ENCODE peak calls at places on chromosomes 3 and 15, in four cellular contexts. D, Y, P and I are unnamed samples.

GRCh38 chr3:124886168-124887051 is 755 bp downstream of the ITGB5 start:
- DNase-seq in D (peak; percentile 77), P (no peak), Y (no peak), I (no peak)

GRCh38 chr3:127366383-127366782 is 78.5 kb upstream of the PRR20G start:
- DNase-seq in D (no peak), Y (no peak), P (no peak), I (no peak)

GRCh38 chr3:124107491-124107890 is 115.6 kb upstream of the ROPN1 start:
- DNase-seq in Y (no peak), P (no peak), D (no peak), I (no peak)

GRCh38 chr15:90586948-90587347 is 57.2 kb downstream of the CRTC3 start:
- DNase-seq in Y (no peak), D (no peak), P (no peak), I (peak; percentile 27)

GRCh38 chr3:187963677-187964385 is 190.1 kb upstream of the LPP start:
- DNase-seq in P (no peak), Y (no peak), D (no peak), I (peak; percentile 48)

GRCh38 chr3:36877930-36878685 is 66.7 kb downstream of the TRANK1 start:
- DNase-seq in Y (no peak), P (no peak), D (no peak), I (no peak)

GRCh38 chr15:51848811-51849210 is 19.4 kb downstream of the TMOD3 start:
- DNase-seq in D (no peak), Y (no peak), P (no peak), I (no peak)

GRCh38 chr3:185822221-185822956 is 2.5 kb downstream of the IGF2BP2 start:
- DNase-seq in Y (no peak), D (peak; percentile 58), P (peak; percentile 82), I (no peak)

GRCh38 chr3:134365766-134366065 is 8.5 kb downstream of the AMOTL2 start:
- DNase-seq in P (no peak), D (no peak), Y (no peak), I (no peak)

GRCh38 chr15:47383801-47384200 is 333.5 kb upstream of the SEMA6D start:
- DNase-seq in P (no peak), Y (no peak), D (no peak), I (no peak)

GRCh38 chr3:122358633-122359032 is 24.4 kb downstream of the MIX23 start:
- DNase-seq in P (no peak), D (no peak), Y (no peak), I (no peak)

GRCh38 chr3:194757629-194758028 is 71.9 kb downstream of the FAM43A start:
- DNase-seq in P (no peak), D (no peak), Y (no peak), I (no peak)

GRCh38 chr3:42698911-42699230 is 3.7 kb downstream of the HHATL start:
- DNase-seq in P (no peak), D (no peak), Y (no peak), I (no peak)

GRCh38 chr3:110736332-110736731 is 335.3 kb upstream of the NECTIN3 start:
- DNase-seq in D (no peak), P (no peak), Y (no peak), I (peak; percentile 58)

GRCh38 chr3:48367201-48367600 is 4.8 kb upstream of the FBXW12 start:
- DNase-seq in P (no peak), Y (no peak), D (no peak), I (no peak)

GRCh38 chr3:19274576-19274975 is 126.3 kb downstream of the KCNH8 start:
- DNase-seq in P (no peak), Y (no peak), D (no peak), I (no peak)

GRCh38 chr3:76685858-76686257 is 354.0 kb upstream of the ROBO2 start:
- DNase-seq in Y (no peak), D (no peak), P (no peak), I (no peak)

GRCh38 chr3:106299300-106300098 is 430.7 kb upstream of the CBLB start:
- DNase-seq in Y (no peak), D (peak; percentile 4), P (peak; percentile 3), I (no peak)

GRCh38 chr3:105970283-105970682 is 101.5 kb upstream of the CBLB start:
- DNase-seq in D (peak; percentile 37), Y (peak; percentile 67), P (no peak), I (peak; percentile 55)

GRCh38 chr3:71241981-71242552 is 341.5 kb downstream of the FOXP1 start:
- DNase-seq in P (no peak), Y (no peak), D (no peak), I (no peak)

GRCh38 chr3:65080432-65080831 is 392.6 kb upstream of the ADAMTS9 start:
- DNase-seq in D (no peak), Y (no peak), P (no peak), I (no peak)

GRCh38 chr15:66638377-66638776 is 63.7 kb upstream of the SMAD6 start:
- DNase-seq in D (no peak), Y (no peak), P (no peak), I (no peak)

GRCh38 chr3:52171577-52172261 is 17.5 kb upstream of the POC1A start:
- DNase-seq in D (peak; percentile 75), P (no peak), Y (no peak), I (no peak)

GRCh38 chr3:23303601-23304217 is 100.6 kb downstream of the UBE2E2 start:
- DNase-seq in P (no peak), Y (no peak), D (no peak), I (no peak)

GRCh38 chr3:171317133-171317532 is 143.1 kb downstream of the TNIK start:
- DNase-seq in Y (no peak), P (no peak), D (no peak), I (no peak)

GRCh38 chr15:35888815-35889214 is 342.9 kb upstream of the DPH6 start:
- DNase-seq in D (no peak), Y (no peak), P (no peak), I (no peak)

GRCh38 chr15:71278989-71279756 is 163.9 kb downstream of the THSD4 start:
- DNase-seq in P (peak; percentile 84), Y (peak; percentile 79), D (peak; percentile 61), I (no peak)

GRCh38 chr3:157429703-157430102 is 6.9 kb upstream of the PTX3 start:
- DNase-seq in P (no peak), D (no peak), Y (no peak), I (no peak)

GRCh38 chr15:69723404-69724097 is 270.9 kb downstream of the RPLP1 start:
- DNase-seq in D (no peak), P (no peak), Y (no peak), I (peak; percentile 40)

GRCh38 chr15:81097893-81098280 is 36.2 kb upstream of the CFAP161 start:
- DNase-seq in P (no peak), D (no peak), Y (no peak), I (no peak)

GRCh38 chr15:61879219-61879618 is 181.0 kb downstream of the VPS13C start:
- DNase-seq in D (no peak), P (no peak), Y (no peak), I (no peak)